ENCODE peak calls at places on chromosomes 4 and X, in six cellular contexts. E is A549; Z is GM23338; V is CD8-positive, alpha-beta T cell; U is astrocyte; F is hepatocyte. J is an unnamed sample.

GRCh38 chrX:106670631-106671030 is 55.9 kb upstream of the RNF128 start:
- DNase-seq in E (no peak), U (peak), V (no peak), F (no peak), Z (no peak), J (no peak)

GRCh38 chr4:140256335-140256734 is 102.4 kb upstream of the MAML3 start:
- DNase-seq in Z (no peak), E (peak), U (peak), F (peak), V (no peak), J (peak)

GRCh38 chr4:41060352-41061318 is 153.7 kb downstream of the APBB2 start:
- DNase-seq in U (no peak), F (no peak), V (no peak), E (no peak), Z (no peak), J (no peak)

GRCh38 chr4:40241936-40242590 is 45.2 kb downstream of the RHOH start:
- DNase-seq in V (peak), F (no peak), E (no peak), Z (no peak), U (peak), J (no peak)

GRCh38 chr4:73683033-73683432 is 57.3 kb upstream of the CXCL8 start:
- DNase-seq in V (no peak), U (no peak), Z (no peak), F (no peak), E (peak), J (no peak)

GRCh38 chrX:39821011-39821708 is 276.6 kb downstream of the BCOR start:
- DNase-seq in V (no peak), U (peak), Z (peak), E (no peak), F (peak), J (peak)

GRCh38 chrX:149570668-149571067 is 16.6 kb downstream of the MAGEA9B start:
- DNase-seq in U (peak), Z (no peak), E (peak), V (no peak), F (peak), J (peak)

GRCh38 chr4:41428205-41428940 is 109.6 kb upstream of the LIMCH1 start:
- DNase-seq in U (peak), F (no peak), E (no peak), Z (no peak), V (no peak), J (no peak)

GRCh38 chr4:33104190-33104773 is 2384.1 kb downstream of the PCDH7 start:
- DNase-seq in Z (peak), E (no peak), V (no peak), U (peak), F (no peak), J (no peak)

GRCh38 chrX:31236231-31236630 is 164.4 kb upstream of the FTHL17 start:
- DNase-seq in E (no peak), F (no peak), U (no peak), V (no peak), Z (no peak), J (no peak)

GRCh38 chrX:91434351-91435168 is at the start of gene PABPC5:
- DNase-seq in Z (peak), U (peak), V (no peak), E (peak), F (peak), J (no peak)

GRCh38 chr4:122777846-122778501 is 45.5 kb downstream of the BBS12 start:
- DNase-seq in E (no peak), U (peak), Z (no peak), V (no peak), F (no peak), J (no peak)

GRCh38 chr4:54006755-54007154 is 57.6 kb downstream of the CHIC2 start:
- DNase-seq in E (no peak), V (no peak), F (no peak), Z (no peak), U (no peak), J (no peak)

GRCh38 chr4:153560918-153561317 is 94.8 kb downstream of the TMEM131L start:
- DNase-seq in V (no peak), E (no peak), F (no peak), U (peak), Z (no peak), J (no peak)

GRCh38 chr4:37471971-37472370 is 214.2 kb downstream of the RELL1 start:
- DNase-seq in U (no peak), E (peak), V (no peak), F (peak), Z (no peak), J (no peak)

GRCh38 chr4:7427326-7428260 is 7.1 kb downstream of the PSAPL1 start:
- DNase-seq in Z (no peak), E (no peak), F (no peak), V (no peak), U (no peak), J (no peak)

GRCh38 chrX:70454441-70455365 is 10.1 kb downstream of the DLG3 start:
- DNase-seq in F (peak), E (peak), V (peak), U (peak), Z (peak), J (peak)

GRCh38 chrX:136954930-136955329 is 74.4 kb upstream of the RBMX start:
- DNase-seq in V (no peak), Z (peak), U (peak), E (peak), F (peak), J (peak)

GRCh38 chrX:6574762-6575161 is 39.8 kb upstream of the VCX3A start:
- DNase-seq in V (no peak), U (no peak), F (no peak), E (no peak), Z (peak), J (no peak)

GRCh38 chrX:27863813-27864212 is 56.0 kb downstream of the MAGEB10 start:
- DNase-seq in U (no peak), E (no peak), Z (peak), V (no peak), F (no peak), J (no peak)

GRCh38 chr4:98577956-98578355 is 80.5 kb downstream of the TSPAN5 start:
- DNase-seq in Z (no peak), V (no peak), F (no peak), E (no peak), U (peak), J (no peak)

GRCh38 chrX:154457491-154458115 is 478 bp upstream of the PLXNA3 start:
- DNase-seq in F (peak), E (no peak), Z (peak), V (peak), U (no peak), J (no peak)

DNA sequence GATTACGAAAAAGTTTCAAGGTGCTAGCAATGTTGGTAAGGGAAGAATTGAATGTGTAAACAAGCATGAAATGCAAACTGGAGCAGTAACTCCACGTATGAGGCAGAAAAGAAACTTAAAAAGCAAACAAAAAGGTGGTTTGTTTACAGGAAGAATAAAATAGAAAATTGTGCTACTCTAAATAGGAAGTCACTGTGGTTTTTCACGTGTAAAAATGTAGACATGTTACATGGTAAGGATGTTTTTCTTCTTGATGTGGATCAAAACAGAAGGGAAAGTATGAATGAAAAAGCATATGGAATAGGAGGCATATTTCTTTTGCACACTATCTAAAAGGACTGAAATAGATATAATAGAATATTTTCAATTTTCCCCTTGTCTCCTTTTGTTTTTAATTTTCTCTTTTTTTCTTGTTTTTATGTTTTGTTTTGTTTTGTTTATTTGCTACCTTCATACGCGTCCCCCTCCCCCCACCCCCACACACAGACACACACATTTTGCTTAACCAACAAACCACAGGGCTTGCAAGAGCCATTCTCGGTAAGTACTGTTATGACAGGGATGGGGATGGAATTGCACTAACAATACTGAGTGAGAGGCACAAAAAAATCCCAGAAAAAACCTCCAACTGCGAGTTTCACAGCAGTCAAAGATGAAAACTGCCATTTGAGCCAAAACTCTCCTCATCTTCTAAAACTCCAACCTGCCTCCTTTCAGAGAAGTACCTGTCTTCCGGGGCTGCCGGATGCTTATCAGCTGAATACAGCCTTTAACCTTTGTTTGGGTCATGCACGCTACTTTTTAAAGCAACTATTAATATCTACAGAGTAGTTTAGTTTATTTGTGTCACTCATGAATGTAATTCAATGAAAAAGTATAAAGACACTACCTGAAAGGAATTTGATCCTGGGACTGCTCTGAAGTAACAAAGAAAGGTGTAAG is 135.8 kb downstream of the IL15 start:
- DNase-seq in Z (peak), E (peak), F (no peak), U (no peak), V (no peak), J (no peak)
- H3K27ac ChIP-seq in Z (no peak), E (peak), F (no peak), U (no peak), V (no peak), J (no peak)

GRCh38 chrX:46670316-46670715 is 88.6 kb downstream of the SLC9A7 start:
- DNase-seq in Z (no peak), U (no peak), V (no peak), E (no peak), F (no peak), J (no peak)

GRCh38 chrX:46678232-46678631 is 80.7 kb downstream of the SLC9A7 start:
- DNase-seq in U (no peak), Z (no peak), E (no peak), V (no peak), F (no peak), J (no peak)

GRCh38 chrX:46676399-46677351 is 82.2 kb downstream of the SLC9A7 start:
- DNase-seq in F (no peak), V (no peak), E (no peak), U (no peak), Z (no peak), J (no peak)

DNA sequence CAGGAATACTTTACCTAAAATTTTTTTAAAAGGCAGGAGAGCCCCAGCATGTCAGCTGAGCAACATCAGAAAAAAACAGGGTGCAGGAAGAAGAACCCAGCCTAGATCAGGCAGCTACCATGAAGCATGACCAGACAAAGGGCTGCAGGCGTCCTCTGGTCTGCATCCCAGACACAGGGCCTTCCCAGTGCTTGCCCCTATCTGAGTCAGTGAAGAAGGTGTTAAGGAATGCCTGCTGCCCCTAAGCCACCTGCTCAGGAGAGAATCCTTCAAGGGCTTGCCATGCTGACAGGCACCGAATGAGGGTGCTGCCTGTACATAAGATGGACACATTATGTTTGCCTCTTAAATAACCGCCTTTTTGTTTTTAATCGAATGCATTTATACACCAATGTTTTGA is 85.3 kb downstream of the SLC9A7 start:
- DNase-seq in V (no peak), Z (no peak), F (no peak), U (no peak), E (no peak), J (no peak)
- TF ChIP-seq CTCF in V (no peak), Z (no peak), F (no peak), U (no peak), E (no peak), J (no peak)

GRCh38 chr4:929970-930625 is 2.0 kb downstream of the GAK start:
- DNase-seq in F (no peak), Z (no peak), U (no peak), V (no peak), E (no peak), J (no peak)
- H3K27ac ChIP-seq in F (peak), Z (no peak), U (peak), V (no peak), E (no peak), J (no peak)

GRCh38 chr4:103934178-103934789 is 214.5 kb upstream of the TACR3 start:
- DNase-seq in Z (peak), E (peak), V (no peak), U (peak), F (peak), J (peak)
- TF ChIP-seq CTCF in Z (peak), E (peak), V (peak), U (peak), F (peak), J (peak)

DNA sequence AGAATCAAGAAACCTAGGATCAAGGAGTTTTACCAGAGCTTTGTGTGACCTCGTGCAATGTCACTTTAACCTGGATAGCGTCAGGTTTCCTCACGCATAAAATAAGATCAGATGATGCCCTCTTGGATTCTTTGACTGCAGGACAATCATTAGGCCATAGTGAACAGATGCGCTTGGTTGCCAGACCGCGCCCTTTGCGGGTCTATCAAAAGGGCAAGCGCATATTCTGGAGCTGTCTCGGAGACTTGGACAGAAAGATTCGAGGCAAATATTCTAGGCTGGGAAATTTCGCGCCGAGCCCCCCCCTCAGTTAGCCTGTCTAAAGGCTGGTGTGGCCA is 66.6 kb downstream of the FBXO8 start:
- DNase-seq in U (no peak), E (no peak), V (no peak), Z (peak), F (no peak), J (no peak)
- H3K27ac ChIP-seq in U (no peak), E (no peak), V (no peak), Z (no peak), F (peak), J (no peak)

GRCh38 chrX:151723156-151723760 is 7.4 kb downstream of the FATE1 start:
- DNase-seq in V (no peak), U (no peak), E (no peak), Z (no peak), F (no peak), J (no peak)

GRCh38 chrX:151726751-151727150 is 7.8 kb upstream of the CNGA2 start:
- DNase-seq in U (no peak), F (no peak), E (no peak), V (no peak), Z (no peak), J (no peak)

GRCh38 chrX:151724563-151725337 is 8.9 kb downstream of the FATE1 start:
- DNase-seq in V (no peak), U (no peak), E (no peak), Z (no peak), F (no peak), J (no peak)

GRCh38 chrX:151725338-151725614 is 9.3 kb upstream of the CNGA2 start:
- DNase-seq in U (no peak), E (no peak), F (no peak), V (no peak), Z (no peak), J (no peak)

GRCh38 chrX:151722241-151722846 is 6.5 kb downstream of the FATE1 start:
- DNase-seq in V (no peak), E (peak), F (peak), U (no peak), Z (peak), J (no peak)
- TF ChIP-seq CTCF in V (no peak), E (peak), F (peak), U (no peak), Z (peak), J (no peak)